ENCODE peak calls at places on chromosome X, in six cellular contexts. I is endothelial cell, K is fibroblast of lung, M is brain microvascular endothelial cell, T is tibial nerve, H is MCF 10A. Y is an unnamed sample.

GRCh38 chrX:110172215-110172614 is 145.7 kb downstream of the AMMECR1 start:
- DNase-seq in I (no peak), K (no peak), M (no peak), T (no peak), H (no peak), Y (no peak)

GRCh38 chrX:107729558-107730297 is 45.9 kb downstream of the TSC22D3 start:
- DNase-seq in I (no peak), K (no peak), M (no peak), T (no peak), H (no peak), Y (no peak)

GRCh38 chrX:44291468-44292116 is 51.9 kb downstream of the EFHC2 start:
- DNase-seq in I (no peak), K (no peak), M (no peak), T (no peak), H (no peak), Y (no peak)

GRCh38 chrX:42996861-42997260 is 218.9 kb upstream of the PPP1R2C start:
- DNase-seq in I (peak; percentile 4), K (no peak), M (no peak), T (no peak), H (no peak), Y (no peak)

GRCh38 chrX:106670631-106671030 is 55.9 kb upstream of the RNF128 start:
- DNase-seq in I (no peak), K (peak; percentile 10), M (no peak), T (no peak), H (no peak), Y (no peak)

GRCh38 chrX:120769576-120770341 is 105.9 kb downstream of the CT47B1 start:
- DNase-seq in I (no peak), K (peak; percentile 65), M (peak; percentile 22), T (no peak), H (peak; percentile 85), Y (peak; percentile 35)

GRCh38 chrX:52608961-52609360 is 45.7 kb downstream of the SSX7 start:
- DNase-seq in I (no peak), K (no peak), M (no peak), T (no peak), H (no peak), Y (no peak)

GRCh38 chrX:30302957-30303356 is 6.2 kb downstream of the NR0B1 start:
- DNase-seq in I (no peak), K (no peak), M (no peak), T (peak; percentile 19), H (peak; percentile 72), Y (no peak)

GRCh38 chrX:73215263-73215662 is 612 bp upstream of the NAP1L2 start:
- DNase-seq in I (no peak), K (no peak), M (no peak), T (no peak), H (no peak), Y (no peak)

GRCh38 chrX:150429577-150429976 is 66.5 kb downstream of the MAMLD1 start:
- DNase-seq in I (no peak), K (peak; percentile 63), M (peak; percentile 31), T (no peak), H (peak; percentile 85), Y (peak; percentile 68)

GRCh38 chrX:81377329-81377728 is 175.4 kb downstream of the SH3BGRL start:
- DNase-seq in I (peak; percentile 2), K (peak; percentile 6), M (peak; percentile 3), T (peak; percentile 5), H (peak; percentile 40), Y (no peak)

GRCh38 chrX:20431486-20431885 is 164.8 kb upstream of the RPS6KA3 start:
- DNase-seq in I (no peak), K (no peak), M (no peak), T (no peak), H (no peak), Y (no peak)

GRCh38 chrX:78934866-78935265 is 10.3 kb upstream of the P2RY10 start:
- DNase-seq in I (no peak), K (no peak), M (no peak), T (no peak), H (no peak), Y (no peak)

GRCh38 chrX:15158736-15159406 is 111.0 kb downstream of the ASB9 start:
- DNase-seq in I (no peak), K (no peak), M (no peak), T (no peak), H (peak; percentile 52), Y (peak; percentile 56)

GRCh38 chrX:38127961-38128360 is 92.7 kb downstream of the SRPX start:
- DNase-seq in I (no peak), K (no peak), M (no peak), T (no peak), H (no peak), Y (peak; percentile 33)

GRCh38 chrX:9184231-9184630 is 150.3 kb upstream of the FAM9B start:
- DNase-seq in I (no peak), K (peak; percentile 22), M (no peak), T (no peak), H (peak; percentile 32), Y (no peak)

GRCh38 chrX:20029728-20030127 is 38.9 kb upstream of the BCLAF3 start:
- DNase-seq in I (no peak), K (no peak), M (no peak), T (no peak), H (no peak), Y (no peak)

GRCh38 chrX:116009871-116010710 is 160.5 kb upstream of the AGTR2 start:
- DNase-seq in I (no peak), K (no peak), M (no peak), T (no peak), H (no peak), Y (peak; percentile 11)

GRCh38 chrX:38968817-38969216 is 167.6 kb downstream of the MID1IP1 start:
- DNase-seq in I (no peak), K (no peak), M (no peak), T (no peak), H (no peak), Y (no peak)

GRCh38 chrX:20623448-20623847 is 356.7 kb upstream of the RPS6KA3 start:
- DNase-seq in I (no peak), K (peak; percentile 60), M (peak; percentile 42), T (no peak), H (peak; percentile 11), Y (no peak)

GRCh38 chrX:130125090-130125489 is 14.8 kb upstream of the ELF4 start:
- DNase-seq in I (no peak), K (peak; percentile 32), M (no peak), T (peak; percentile 50), H (peak; percentile 79), Y (peak; percentile 90)

GRCh38 chrX:40006025-40007017 is 91.4 kb downstream of the BCOR start:
- DNase-seq in I (peak; percentile 45), K (peak; percentile 16), M (no peak), T (no peak), H (peak; percentile 18), Y (no peak)

GRCh38 chrX:69139516-69139915 is 25.7 kb downstream of the PJA1 start:
- DNase-seq in I (no peak), K (peak; percentile 55), M (no peak), T (no peak), H (no peak), Y (no peak)

GRCh38 chrX:123809854-123810375 is 49.9 kb upstream of the XIAP start:
- DNase-seq in I (no peak), K (no peak), M (no peak), T (no peak), H (no peak), Y (no peak)

GRCh38 chrX:70508296-70508911 is 63.8 kb downstream of the DLG3 start:
- DNase-seq in I (no peak), K (peak; percentile 10), M (peak; percentile 3), T (no peak), H (no peak), Y (no peak)

GRCh38 chrX:44155126-44155525 is 181.9 kb upstream of the NDP start:
- DNase-seq in I (no peak), K (no peak), M (no peak), T (no peak), H (no peak), Y (no peak)

GRCh38 chrX:125744914-125745313 is 421.2 kb downstream of the DCAF12L2 start:
- DNase-seq in I (no peak), K (no peak), M (no peak), T (no peak), H (no peak), Y (no peak)
- TF ChIP-seq CTCF in I (peak; percentile 39), K (no peak), M (no peak), T (no peak), H (peak; percentile 6), Y (no peak)

DNA sequence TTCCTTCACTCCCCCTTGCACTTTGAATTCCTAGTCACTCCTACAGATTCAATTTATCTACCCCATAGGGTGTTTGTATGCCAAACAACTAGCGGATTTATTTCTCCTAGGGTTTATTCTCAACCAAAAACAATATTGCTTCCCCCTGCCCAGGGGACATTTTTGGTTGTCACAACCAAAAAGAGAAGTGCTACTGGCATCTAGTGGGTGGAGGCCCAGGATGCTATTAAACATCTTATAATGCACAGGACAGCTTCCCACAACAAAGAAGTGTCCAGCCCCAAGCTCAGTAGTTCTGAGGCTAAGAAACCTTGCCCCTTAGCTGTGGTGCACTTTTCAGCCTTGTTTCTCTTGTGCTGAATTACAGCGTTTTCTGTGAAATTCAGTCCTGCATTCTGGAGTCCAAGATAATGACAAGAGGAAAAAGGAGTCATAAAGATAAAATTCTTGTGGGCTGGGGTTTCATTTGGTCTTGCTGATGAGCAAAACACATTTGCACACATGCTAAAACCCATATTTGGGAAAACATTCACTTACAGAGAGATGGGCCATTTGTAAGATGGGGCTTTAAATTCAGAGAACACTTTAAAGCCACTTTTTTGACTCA is 11.2 kb upstream of the SYTL4 start:
- DNase-seq in I (no peak), K (peak; percentile 48), M (no peak), T (no peak), H (no peak), Y (no peak)
- TF ChIP-seq CTCF in I (no peak), K (no peak), M (no peak), T (no peak), H (no peak), Y (no peak)

DNA sequence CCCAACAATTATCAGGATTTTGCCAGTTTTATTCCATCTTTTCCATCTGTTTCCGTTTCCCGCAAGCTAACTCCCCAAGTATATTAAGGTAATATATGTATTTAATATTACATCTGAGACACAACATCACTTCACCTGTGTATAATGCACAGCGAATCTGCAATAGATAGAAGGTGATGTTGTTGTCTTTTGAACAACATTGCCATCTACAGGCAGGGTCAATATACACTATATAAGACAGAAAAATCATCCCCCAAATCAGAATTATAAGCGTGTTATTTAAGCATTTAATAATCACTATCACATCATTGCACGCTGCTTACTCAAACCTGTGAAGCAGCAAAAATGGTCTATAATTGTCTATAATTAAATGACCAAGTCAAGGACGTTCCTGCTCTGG is 1115.5 kb downstream of the NLGN4X start:
- DNase-seq in I (no peak), K (peak; percentile 8), M (no peak), T (no peak), H (peak; percentile 14), Y (peak; percentile 2)
- TF ChIP-seq CTCF in I (no peak), K (no peak), M (no peak), T (no peak), H (peak; percentile 37), Y (peak; percentile 40)

GRCh38 chrX:153921511-153922285 is 4.4 kb downstream of the ARHGAP4 start:
- DNase-seq in I (peak; percentile 39), K (no peak), M (no peak), T (no peak), H (no peak), Y (no peak)

GRCh38 chrX:153921070-153921469 is 5.0 kb downstream of the ARHGAP4 start:
- DNase-seq in I (no peak), K (no peak), M (no peak), T (no peak), H (no peak), Y (no peak)

GRCh38 chrX:153922286-153922573 is 3.8 kb downstream of the ARHGAP4 start:
- DNase-seq in I (no peak), K (no peak), M (no peak), T (no peak), H (no peak), Y (no peak)

GRCh38 chrX:153924149-153924861 is 1.8 kb downstream of the ARHGAP4 start:
- DNase-seq in I (no peak), K (peak; percentile 23), M (no peak), T (no peak), H (peak; percentile 25), Y (no peak)

GRCh38 chrX:153922932-153923857 is 2.9 kb downstream of the ARHGAP4 start:
- DNase-seq in I (no peak), K (peak; percentile 57), M (no peak), T (peak; percentile 74), H (peak; percentile 63), Y (no peak)
- TF ChIP-seq CTCF in I (no peak), K (peak; percentile 62), M (peak; percentile 76), T (peak; percentile 22), H (peak; percentile 59), Y (no peak)

Y was measured in foreskin keratinocyte.